ENCODE peak calls at places on chromosomes 2 and 18, in four cellular contexts. Q is CD4-positive, alpha-beta T cell; J is pancreas; R is Peyer's patch. F is an unnamed sample.

GRCh38 chr18:58788971-58789797 is 75.5 kb upstream of the ZNF532 start:
- DNase-seq in J (no peak), R (no peak), Q (no peak), F (no peak)

GRCh38 chr2:62743506-62743905 is 38.0 kb downstream of the EHBP1 start:
- DNase-seq in Q (no peak), J (no peak), R (no peak), F (no peak)

GRCh38 chr2:65079017-65079416 is 22.8 kb downstream of the CEP68 start:
- DNase-seq in Q (no peak), R (no peak), J (no peak), F (no peak)

GRCh38 chr2:228798931-228799588 is 472.0 kb downstream of the PID1 start:
- DNase-seq in R (no peak), J (peak; percentile 4), Q (no peak), F (no peak)

GRCh38 chr2:6845312-6845711 is 20.4 kb downstream of the CMPK2 start:
- DNase-seq in R (no peak), J (no peak), Q (no peak), F (no peak)

GRCh38 chr18:77167276-77167675 is 34.7 kb upstream of the MBP start:
- DNase-seq in J (no peak), R (no peak), Q (no peak), F (no peak)

GRCh38 chr2:134300585-134300984 is 46.7 kb downstream of the MGAT5 start:
- DNase-seq in J (no peak), Q (no peak), R (no peak), F (no peak)

GRCh38 chr18:77061291-77061945 is 71.2 kb downstream of the MBP start:
- DNase-seq in Q (no peak), J (no peak), R (no peak), F (no peak)

GRCh38 chr2:74935883-74936483 is 22.5 kb upstream of the POLE4 start:
- DNase-seq in Q (no peak), J (no peak), R (no peak), F (no peak)

GRCh38 chr2:113716291-113716690 is 40.2 kb downstream of the SLC35F5 start:
- DNase-seq in R (no peak), Q (no peak), J (no peak), F (no peak)

GRCh38 chr2:145617906-145618305 is 1098.0 kb upstream of the ZEB2 start:
- DNase-seq in J (no peak), Q (no peak), R (no peak), F (no peak)

GRCh38 chr18:10490401-10491289 is 35.2 kb upstream of the NAPG start:
- DNase-seq in Q (peak; percentile 33), R (no peak), J (no peak), F (no peak)

GRCh38 chr2:21326152-21326551 is 202.4 kb downstream of the TDRD15 start:
- DNase-seq in J (no peak), Q (no peak), R (no peak), F (no peak)

GRCh38 chr18:9803698-9804516 is 81.9 kb upstream of the TXNDC2 start:
- DNase-seq in Q (no peak), R (no peak), J (no peak), F (no peak)

GRCh38 chr2:28583899-28584553 is 88.2 kb downstream of the PLB1 start:
- DNase-seq in Q (peak; percentile 32), J (peak; percentile 21), R (no peak), F (no peak)

GRCh38 chr2:46315103-46315890 is 18.1 kb downstream of the EPAS1 start:
- DNase-seq in J (peak; percentile 94), Q (no peak), R (peak; percentile 91), F (peak; percentile 13)

GRCh38 chr2:46311651-46312223 is 14.5 kb downstream of the EPAS1 start:
- DNase-seq in Q (no peak), J (peak; percentile 68), R (no peak), F (no peak)

GRCh38 chr2:46310446-46310845 is 13.2 kb downstream of the EPAS1 start:
- DNase-seq in J (no peak), R (no peak), Q (no peak), F (no peak)

GRCh38 chr2:46314065-46314835 is 17.0 kb downstream of the EPAS1 start:
- DNase-seq in Q (no peak), J (no peak), R (no peak), F (no peak)

GRCh38 chr2:46313063-46313462 is 15.9 kb downstream of the EPAS1 start:
- DNase-seq in J (no peak), R (no peak), Q (no peak), F (no peak)
- H3K27ac ChIP-seq in J (no peak overlapping the region), R (no peak overlapping the region), Q (no peak overlapping the region), F (peak overlapping the region; percentile 83)

GRCh38 chr18:79508565-79509535 is 113.1 kb downstream of the NFATC1 start:
- DNase-seq in J (no peak), R (peak; percentile 45), Q (no peak), F (no peak)
- H3K27ac ChIP-seq in J (no peak overlapping the region), R (peak overlapping the region; percentile 73), Q (no peak overlapping the region), F (no peak overlapping the region)

DNA sequence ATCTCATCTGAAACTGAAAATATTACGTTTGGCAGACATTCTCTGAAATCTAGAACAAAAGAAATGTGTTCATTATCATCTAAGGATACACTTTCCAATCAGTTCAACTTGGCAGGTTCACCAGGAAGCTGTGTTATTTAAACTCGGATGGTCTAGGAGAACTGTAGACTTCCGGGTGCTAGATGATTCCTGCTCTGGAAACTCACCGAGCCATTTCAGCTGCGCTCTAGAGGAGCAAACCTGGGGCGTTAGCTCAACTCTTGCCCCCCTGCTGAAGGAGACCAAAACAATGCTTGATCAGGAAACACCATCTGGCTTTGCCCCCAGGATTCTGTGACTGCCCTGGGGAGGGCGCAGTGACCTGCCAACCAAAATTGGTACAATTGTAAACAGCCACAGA is 22.9 kb downstream of the MLPH start:
- DNase-seq in R (no peak), J (peak; percentile 44), Q (no peak), F (no peak)
- H3K27ac ChIP-seq in R (no peak overlapping the region), J (peak overlapping the region; percentile 69), Q (no peak overlapping the region), F (no peak overlapping the region)

GRCh38 chr2:95539836-95540235 is 52.0 kb upstream of the TRIM43 start:
- DNase-seq in R (no peak), J (no peak), Q (no peak), F (no peak)
- H3K27ac ChIP-seq in R (no peak overlapping the region), J (no peak overlapping the region), Q (no peak overlapping the region), F (no peak overlapping the region)

DNA sequence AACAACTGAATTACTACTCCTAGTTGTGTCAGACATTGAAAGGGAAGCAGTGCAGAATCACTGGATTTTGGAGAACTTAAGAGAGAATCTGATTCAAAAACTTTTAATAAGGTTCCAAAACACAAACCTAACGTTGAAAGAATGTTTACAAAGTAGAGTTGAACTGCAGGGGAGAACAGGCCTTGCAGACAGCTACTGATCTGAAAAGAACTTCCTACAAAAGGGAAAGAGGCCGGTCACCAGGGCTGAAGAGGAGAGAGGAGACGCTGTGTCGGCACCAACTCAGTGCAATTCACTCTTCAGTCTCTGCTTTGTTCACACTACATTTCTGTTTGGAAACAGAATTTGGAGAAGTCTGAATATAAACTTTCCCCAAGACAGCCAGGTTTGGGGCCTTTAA is 124.0 kb downstream of the GAREM1 start:
- DNase-seq in Q (no peak), R (no peak), J (no peak), F (no peak)
- H3K27ac ChIP-seq in Q (no peak overlapping the region), R (no peak overlapping the region), J (no peak overlapping the region), F (peak overlapping the region; percentile 25)

GRCh38 chr2:239535413-239535790 is 134.6 kb upstream of the HDAC4 start:
- DNase-seq in J (no peak), Q (no peak), R (no peak), F (no peak)
- H3K27ac ChIP-seq in J (no peak overlapping the region), Q (no peak overlapping the region), R (no peak overlapping the region), F (no peak overlapping the region)

GRCh38 chr2:201114846-201115245 is 1.1 kb upstream of the CFLAR start:
- DNase-seq in J (no peak), Q (no peak), R (no peak), F (no peak)

GRCh38 chr2:201116959-201117734 is 1.2 kb downstream of the CFLAR start:
- DNase-seq in Q (no peak), J (peak; percentile 69), R (no peak), F (no peak)

GRCh38 chr2:201111096-201111495 is 4.9 kb upstream of the CFLAR start:
- DNase-seq in J (no peak), R (no peak), Q (no peak), F (no peak)

GRCh38 chr2:201116115-201116958 is at the start of gene CFLAR:
- DNase-seq in Q (peak; percentile 79), J (peak; percentile 71), R (peak; percentile 90), F (no peak)

DNA sequence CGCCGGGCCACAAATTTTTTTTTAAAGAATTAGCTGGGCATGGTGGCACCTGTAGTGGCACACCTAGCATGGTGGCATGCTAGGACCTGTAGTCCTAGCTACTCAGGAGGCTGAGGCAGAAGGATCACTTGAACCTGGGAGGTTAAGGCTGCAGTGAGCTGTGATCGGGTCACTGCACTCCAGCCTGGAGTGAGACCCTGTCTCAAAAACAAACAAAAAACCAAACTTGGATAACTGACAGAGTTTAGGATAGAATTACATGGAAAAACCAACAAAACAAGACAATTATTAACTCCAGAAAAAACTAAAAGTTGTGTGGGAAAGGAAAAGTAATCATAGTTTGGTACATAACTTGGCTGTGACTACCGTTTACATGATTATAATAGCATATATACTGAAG is 1.6 kb upstream of the CFLAR start:
- DNase-seq in R (no peak), J (no peak), Q (no peak), F (no peak)
- H3K27ac ChIP-seq in R (no peak overlapping the region), J (no peak overlapping the region), Q (no peak overlapping the region), F (no peak overlapping the region)

DNA sequence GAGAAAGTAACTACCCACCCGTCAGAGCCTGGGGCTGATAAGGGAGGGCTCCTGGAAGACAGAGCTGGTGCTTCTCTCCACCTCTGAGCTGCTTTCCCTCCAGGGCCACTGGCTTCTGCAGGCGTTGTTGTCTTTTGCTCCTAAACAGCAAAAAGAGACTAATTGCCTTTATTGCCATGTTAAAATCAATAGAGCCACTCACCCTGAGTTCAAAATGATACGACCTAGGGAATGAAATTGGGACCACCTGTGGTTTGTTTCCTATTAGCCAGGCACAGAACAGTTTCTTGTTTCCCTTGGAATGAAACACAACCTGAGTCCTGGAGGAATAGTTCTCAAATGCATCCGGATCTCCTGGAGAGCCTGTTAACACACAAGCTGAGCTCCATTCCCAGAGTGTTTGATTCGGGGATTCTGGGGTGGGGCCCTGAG is 45.8 kb downstream of the TCF7L1 start:
- DNase-seq in R (no peak), Q (no peak), J (no peak), F (no peak)
- H3K27ac ChIP-seq in R (no peak overlapping the region), Q (no peak overlapping the region), J (no peak overlapping the region), F (no peak overlapping the region)

GRCh38 chr2:217553202-217553601 is 449.6 kb downstream of the TNS1 start:
- DNase-seq in Q (no peak), R (no peak), J (no peak), F (no peak)
- H3K27ac ChIP-seq in Q (no peak overlapping the region), R (no peak overlapping the region), J (no peak overlapping the region), F (no peak overlapping the region)

GRCh38 chr2:7868836-7869235 is 813.0 kb upstream of the ID2 start:
- DNase-seq in J (no peak), R (no peak), Q (no peak), F (no peak)
- H3K27ac ChIP-seq in J (no peak overlapping the region), R (no peak overlapping the region), Q (no peak overlapping the region), F (no peak overlapping the region)

F was measured in esophagus squamous epithelium.